ENCODE peak calls at places on chromosomes 12 and 14, in ten cellular contexts. One of them, this sample, is unnamed.

GRCh38 chr12:25151476-25151875 is 43.5 kb downstream of the DNAI7 start:
- DNase-seq in fibroblast of lung: peak
- DNase-seq in cardiac fibroblast: peak
- DNase-seq in kidney: peak
- DNase-seq in HepG2: no peak
- DNase-seq in CD8-positive, alpha-beta memory T cell: no peak
- DNase-seq in mesendoderm: peak
- DNase-seq in GM23338: peak
- DNase-seq in H7: peak
- DNase-seq in transverse colon: peak
- DNase-seq in this sample: peak

GRCh38 chr14:73242274-73242960 is 5.1 kb downstream of the PAPLN start:
- DNase-seq in fibroblast of lung: peak
- DNase-seq in cardiac fibroblast: peak
- DNase-seq in kidney: no peak
- DNase-seq in H7: peak
- DNase-seq in CD8-positive, alpha-beta memory T cell: no peak
- DNase-seq in transverse colon: no peak
- DNase-seq in HepG2: no peak
- DNase-seq in GM23338: no peak
- DNase-seq in mesendoderm: no peak
- DNase-seq in this sample: no peak

GRCh38 chr14:103623883-103624482 is 5.0 kb upstream of the KLC1 start:
- DNase-seq in CD8-positive, alpha-beta memory T cell: no peak
- DNase-seq in cardiac fibroblast: peak
- DNase-seq in GM23338: no peak
- DNase-seq in kidney: no peak
- DNase-seq in transverse colon: peak
- DNase-seq in fibroblast of lung: no peak
- DNase-seq in HepG2: no peak
- DNase-seq in mesendoderm: no peak
- DNase-seq in H7: no peak
- DNase-seq in this sample: no peak

GRCh38 chr14:23130875-23131274 is 11.8 kb upstream of the CEBPE start:
- DNase-seq in CD8-positive, alpha-beta memory T cell: no peak
- DNase-seq in cardiac fibroblast: peak
- DNase-seq in HepG2: no peak
- DNase-seq in fibroblast of lung: no peak
- DNase-seq in GM23338: no peak
- DNase-seq in transverse colon: no peak
- DNase-seq in mesendoderm: no peak
- DNase-seq in H7: no peak
- DNase-seq in kidney: no peak
- DNase-seq in this sample: no peak

GRCh38 chr12:51013441-51013840 is 12.7 kb downstream of the SLC11A2 start:
- DNase-seq in transverse colon: no peak
- DNase-seq in H7: no peak
- DNase-seq in GM23338: no peak
- DNase-seq in CD8-positive, alpha-beta memory T cell: no peak
- DNase-seq in mesendoderm: no peak
- DNase-seq in cardiac fibroblast: no peak
- DNase-seq in fibroblast of lung: no peak
- DNase-seq in HepG2: no peak
- DNase-seq in kidney: no peak
- DNase-seq in this sample: no peak

GRCh38 chr12:48758186-48758585 is 30.7 kb downstream of the ADCY6 start:
- DNase-seq in fibroblast of lung: no peak
- DNase-seq in GM23338: no peak
- DNase-seq in kidney: no peak
- DNase-seq in transverse colon: no peak
- DNase-seq in CD8-positive, alpha-beta memory T cell: no peak
- DNase-seq in cardiac fibroblast: no peak
- DNase-seq in mesendoderm: no peak
- DNase-seq in HepG2: no peak
- DNase-seq in H7: no peak
- DNase-seq in this sample: no peak

GRCh38 chr12:107400686-107401447 is 284.7 kb upstream of the PWP1 start:
- DNase-seq in H7: no peak
- DNase-seq in transverse colon: no peak
- DNase-seq in GM23338: no peak
- DNase-seq in kidney: no peak
- DNase-seq in mesendoderm: no peak
- DNase-seq in CD8-positive, alpha-beta memory T cell: peak
- DNase-seq in fibroblast of lung: peak
- DNase-seq in HepG2: no peak
- DNase-seq in cardiac fibroblast: peak
- DNase-seq in this sample: peak

GRCh38 chr12:74963304-74963703 is 246.3 kb downstream of the KCNC2 start:
- DNase-seq in HepG2: no peak
- DNase-seq in kidney: no peak
- DNase-seq in H7: no peak
- DNase-seq in cardiac fibroblast: no peak
- DNase-seq in fibroblast of lung: no peak
- DNase-seq in GM23338: no peak
- DNase-seq in transverse colon: no peak
- DNase-seq in CD8-positive, alpha-beta memory T cell: no peak
- DNase-seq in mesendoderm: no peak
- DNase-seq in this sample: no peak

GRCh38 chr12:53049582-53050318 is at the start of gene TNS2:
- DNase-seq in HepG2: peak
- DNase-seq in transverse colon: peak
- DNase-seq in H7: peak
- DNase-seq in GM23338: peak
- DNase-seq in CD8-positive, alpha-beta memory T cell: no peak
- DNase-seq in kidney: peak
- DNase-seq in mesendoderm: peak
- DNase-seq in cardiac fibroblast: peak
- DNase-seq in fibroblast of lung: peak
- DNase-seq in this sample: no peak
- H3K4me3 ChIP-seq in HepG2: peak
- H3K4me3 ChIP-seq in transverse colon: peak
- H3K4me3 ChIP-seq in H7: peak
- H3K4me3 ChIP-seq in GM23338: peak
- H3K4me3 ChIP-seq in CD8-positive, alpha-beta memory T cell: no peak
- H3K4me3 ChIP-seq in kidney: peak
- H3K4me3 ChIP-seq in mesendoderm: peak
- H3K4me3 ChIP-seq in cardiac fibroblast: peak
- H3K4me3 ChIP-seq in fibroblast of lung: peak
- H3K4me3 ChIP-seq in this sample: peak

GRCh38 chr12:40152783-40153383 is 47.0 kb upstream of the SLC2A13 start:
- DNase-seq in mesendoderm: peak
- DNase-seq in cardiac fibroblast: peak
- DNase-seq in HepG2: peak
- DNase-seq in GM23338: peak
- DNase-seq in fibroblast of lung: peak
- DNase-seq in CD8-positive, alpha-beta memory T cell: no peak
- DNase-seq in kidney: no peak
- DNase-seq in H7: no peak
- DNase-seq in transverse colon: peak
- DNase-seq in this sample: no peak

GRCh38 chr12:40157307-40157706 is 51.4 kb upstream of the SLC2A13 start:
- DNase-seq in kidney: no peak
- DNase-seq in fibroblast of lung: no peak
- DNase-seq in H7: no peak
- DNase-seq in GM23338: no peak
- DNase-seq in cardiac fibroblast: no peak
- DNase-seq in mesendoderm: no peak
- DNase-seq in transverse colon: no peak
- DNase-seq in HepG2: no peak
- DNase-seq in CD8-positive, alpha-beta memory T cell: no peak
- DNase-seq in this sample: no peak

GRCh38 chr12:40154381-40154780 is 48.5 kb upstream of the SLC2A13 start:
- DNase-seq in mesendoderm: no peak
- DNase-seq in GM23338: no peak
- DNase-seq in HepG2: no peak
- DNase-seq in transverse colon: no peak
- DNase-seq in cardiac fibroblast: no peak
- DNase-seq in H7: no peak
- DNase-seq in kidney: no peak
- DNase-seq in CD8-positive, alpha-beta memory T cell: no peak
- DNase-seq in fibroblast of lung: no peak
- DNase-seq in this sample: no peak

GRCh38 chr12:40158592-40159111 is 52.8 kb upstream of the SLC2A13 start:
- DNase-seq in HepG2: no peak
- DNase-seq in GM23338: no peak
- DNase-seq in cardiac fibroblast: peak
- DNase-seq in H7: no peak
- DNase-seq in transverse colon: peak
- DNase-seq in mesendoderm: no peak
- DNase-seq in kidney: no peak
- DNase-seq in fibroblast of lung: no peak
- DNase-seq in CD8-positive, alpha-beta memory T cell: no peak
- DNase-seq in this sample: peak

DNA sequence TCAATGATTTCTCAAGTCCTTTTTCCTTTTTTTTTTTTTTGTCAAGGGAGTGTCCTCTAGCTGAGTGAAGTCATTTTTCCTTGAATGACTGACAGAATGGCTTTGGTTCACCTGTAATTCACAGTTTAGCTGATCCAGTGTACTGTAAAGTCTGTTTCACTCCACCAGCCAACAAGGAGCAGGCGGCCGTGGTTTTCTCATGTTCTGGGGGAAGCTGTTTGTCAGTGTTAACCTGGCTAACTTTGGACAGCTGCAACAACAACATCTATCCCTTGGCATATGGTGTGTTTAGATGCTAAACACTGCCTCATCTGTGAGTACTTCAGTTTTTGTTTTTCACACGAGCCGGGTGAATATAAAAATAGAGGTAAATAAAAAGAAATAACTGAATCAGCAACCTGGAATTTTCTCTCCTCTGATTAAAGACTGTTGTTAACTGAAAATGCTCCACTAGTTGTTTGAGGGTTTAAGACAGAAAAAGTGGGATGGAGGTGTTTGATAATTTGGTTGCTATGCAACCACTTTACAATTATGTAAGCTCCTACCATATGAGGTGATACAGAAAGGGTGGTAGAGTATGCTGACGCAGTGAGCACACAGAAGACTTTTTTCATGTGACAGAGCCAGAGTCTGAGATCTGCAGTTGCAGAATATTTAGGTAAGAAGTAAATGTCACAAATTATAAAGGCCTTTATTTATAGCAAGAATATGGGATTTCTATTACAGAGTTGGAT is 50.3 kb upstream of the SLC2A13 start:
- DNase-seq in mesendoderm: no peak
- DNase-seq in fibroblast of lung: no peak
- DNase-seq in CD8-positive, alpha-beta memory T cell: no peak
- DNase-seq in GM23338: no peak
- DNase-seq in transverse colon: no peak
- DNase-seq in cardiac fibroblast: no peak
- DNase-seq in H7: no peak
- DNase-seq in kidney: no peak
- DNase-seq in HepG2: no peak
- DNase-seq in this sample: no peak
- H3K4me3 ChIP-seq in mesendoderm: no peak
- H3K4me3 ChIP-seq in fibroblast of lung: no peak
- H3K4me3 ChIP-seq in CD8-positive, alpha-beta memory T cell: no peak
- H3K4me3 ChIP-seq in GM23338: no peak
- H3K4me3 ChIP-seq in transverse colon: no peak
- H3K4me3 ChIP-seq in cardiac fibroblast: no peak
- H3K4me3 ChIP-seq in H7: no peak
- H3K4me3 ChIP-seq in kidney: peak
- H3K4me3 ChIP-seq in HepG2: no peak
- H3K4me3 ChIP-seq in this sample: no peak

GRCh38 chr12:53603196-53603595 is 23.0 kb downstream of the ATF7 start:
- DNase-seq in H7: no peak
- DNase-seq in HepG2: no peak
- DNase-seq in cardiac fibroblast: no peak
- DNase-seq in GM23338: peak
- DNase-seq in mesendoderm: no peak
- DNase-seq in fibroblast of lung: no peak
- DNase-seq in kidney: no peak
- DNase-seq in transverse colon: no peak
- DNase-seq in CD8-positive, alpha-beta memory T cell: no peak
- DNase-seq in this sample: no peak

GRCh38 chr12:53599579-53599978 is 26.6 kb downstream of the ATF7 start:
- DNase-seq in cardiac fibroblast: peak
- DNase-seq in HepG2: no peak
- DNase-seq in transverse colon: no peak
- DNase-seq in kidney: no peak
- DNase-seq in mesendoderm: no peak
- DNase-seq in fibroblast of lung: no peak
- DNase-seq in GM23338: no peak
- DNase-seq in H7: no peak
- DNase-seq in CD8-positive, alpha-beta memory T cell: no peak
- DNase-seq in this sample: no peak

GRCh38 chr12:53600490-53601295 is 25.5 kb downstream of the ATF7 start:
- DNase-seq in fibroblast of lung: no peak
- DNase-seq in transverse colon: no peak
- DNase-seq in cardiac fibroblast: no peak
- DNase-seq in HepG2: no peak
- DNase-seq in kidney: no peak
- DNase-seq in mesendoderm: no peak
- DNase-seq in CD8-positive, alpha-beta memory T cell: no peak
- DNase-seq in GM23338: no peak
- DNase-seq in H7: no peak
- DNase-seq in this sample: no peak

GRCh38 chr12:53602176-53602942 is 23.8 kb downstream of the ATF7 start:
- DNase-seq in GM23338: no peak
- DNase-seq in CD8-positive, alpha-beta memory T cell: no peak
- DNase-seq in cardiac fibroblast: no peak
- DNase-seq in HepG2: no peak
- DNase-seq in fibroblast of lung: no peak
- DNase-seq in transverse colon: no peak
- DNase-seq in kidney: no peak
- DNase-seq in mesendoderm: no peak
- DNase-seq in H7: no peak
- DNase-seq in this sample: no peak

GRCh38 chr12:53601296-53601847 is 24.8 kb downstream of the ATF7 start:
- DNase-seq in cardiac fibroblast: no peak
- DNase-seq in H7: no peak
- DNase-seq in fibroblast of lung: peak
- DNase-seq in CD8-positive, alpha-beta memory T cell: no peak
- DNase-seq in GM23338: no peak
- DNase-seq in HepG2: no peak
- DNase-seq in mesendoderm: no peak
- DNase-seq in kidney: peak
- DNase-seq in transverse colon: no peak
- DNase-seq in this sample: no peak
- H3K4me3 ChIP-seq in cardiac fibroblast: no peak
- H3K4me3 ChIP-seq in H7: no peak
- H3K4me3 ChIP-seq in fibroblast of lung: peak
- H3K4me3 ChIP-seq in CD8-positive, alpha-beta memory T cell: no peak
- H3K4me3 ChIP-seq in GM23338: no peak
- H3K4me3 ChIP-seq in HepG2: no peak
- H3K4me3 ChIP-seq in mesendoderm: no peak
- H3K4me3 ChIP-seq in kidney: no peak
- H3K4me3 ChIP-seq in transverse colon: no peak
- H3K4me3 ChIP-seq in this sample: no peak

DNA sequence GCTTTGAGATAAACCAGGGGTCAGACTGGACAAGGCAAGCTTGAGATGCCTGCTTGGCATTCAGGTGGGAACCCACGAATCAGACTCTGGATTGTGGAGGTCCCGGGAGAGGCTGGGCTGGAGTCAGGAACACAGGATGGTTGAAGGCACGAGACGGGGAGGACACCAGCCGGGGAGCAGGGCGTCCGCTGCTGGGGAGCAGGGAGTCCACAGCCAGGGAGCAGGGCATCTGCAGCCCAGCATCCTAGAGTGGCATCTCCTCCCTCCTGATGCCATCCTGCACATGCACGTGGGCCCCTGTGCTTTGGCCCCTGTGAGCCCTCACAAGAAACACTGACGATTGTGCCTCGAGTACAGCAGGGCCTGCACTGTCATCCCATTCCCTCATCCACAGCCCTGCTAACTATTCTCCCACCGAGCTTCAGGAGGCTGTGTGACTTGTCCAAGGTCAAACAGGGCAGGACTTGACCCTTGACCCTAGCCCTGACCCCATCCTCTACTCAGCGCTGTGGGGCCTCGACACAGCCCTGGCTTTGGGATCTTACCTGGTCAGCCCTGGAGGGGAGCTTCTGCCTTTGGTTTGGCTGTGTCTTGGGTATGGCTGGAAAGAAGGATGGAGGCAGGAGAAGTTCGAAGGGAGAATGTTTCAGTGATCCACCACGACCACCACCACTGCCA is 45.1 kb downstream of the CFAP251 start:
- DNase-seq in kidney: no peak
- DNase-seq in H7: peak
- DNase-seq in CD8-positive, alpha-beta memory T cell: no peak
- DNase-seq in transverse colon: no peak
- DNase-seq in cardiac fibroblast: no peak
- DNase-seq in GM23338: no peak
- DNase-seq in mesendoderm: no peak
- DNase-seq in HepG2: no peak
- DNase-seq in fibroblast of lung: no peak
- DNase-seq in this sample: no peak
- H3K4me3 ChIP-seq in kidney: no peak
- H3K4me3 ChIP-seq in H7: no peak
- H3K4me3 ChIP-seq in CD8-positive, alpha-beta memory T cell: no peak
- H3K4me3 ChIP-seq in transverse colon: no peak
- H3K4me3 ChIP-seq in cardiac fibroblast: no peak
- H3K4me3 ChIP-seq in GM23338: no peak
- H3K4me3 ChIP-seq in mesendoderm: no peak
- H3K4me3 ChIP-seq in HepG2: no peak
- H3K4me3 ChIP-seq in fibroblast of lung: no peak
- H3K4me3 ChIP-seq in this sample: no peak

This sample was measured in skeletal muscle cell.